ENCODE peak calls at places on chromosomes 3 and 15, in five cellular contexts. One of them, this sample, is unnamed.

GRCh38 chr3:188947401-188947982 is 224.3 kb upstream of the TPRG1 start:
- DNase-seq in stimulated activated CD8-positive, alpha-beta memory T cell treated with anti-CD3 and anti-CD28 coated beads, Interleukin-7, amount 100 ng/mL, for 1 hour: no peak
- DNase-seq in activated CD4-positive, alpha-beta T cell treated with anti-CD3 and anti-CD28 coated beads, Interleukin-2, amount 10 ng/mL, durations not matched to agents 7 days and 5 days: peak; percentile 19
- DNase-seq in NCI-H1092: peak; percentile 98
- DNase-seq in mucosa of gallbladder: peak; percentile 84
- DNase-seq in this sample: no peak

GRCh38 chr3:149815318-149815717 is 2.3 kb downstream of the RNF13 start:
- DNase-seq in stimulated activated CD8-positive, alpha-beta memory T cell treated with anti-CD3 and anti-CD28 coated beads, Interleukin-7, amount 100 ng/mL, for 1 hour: no peak
- DNase-seq in activated CD4-positive, alpha-beta T cell treated with anti-CD3 and anti-CD28 coated beads, Interleukin-2, amount 10 ng/mL, durations not matched to agents 7 days and 5 days: no peak
- DNase-seq in NCI-H1092: no peak
- DNase-seq in mucosa of gallbladder: no peak
- DNase-seq in this sample: no peak

GRCh38 chr3:18223591-18224338 is 201.4 kb downstream of the SATB1 start:
- DNase-seq in stimulated activated CD8-positive, alpha-beta memory T cell treated with anti-CD3 and anti-CD28 coated beads, Interleukin-7, amount 100 ng/mL, for 1 hour: no peak
- DNase-seq in activated CD4-positive, alpha-beta T cell treated with anti-CD3 and anti-CD28 coated beads, Interleukin-2, amount 10 ng/mL, durations not matched to agents 7 days and 5 days: no peak
- DNase-seq in NCI-H1092: no peak
- DNase-seq in mucosa of gallbladder: no peak
- DNase-seq in this sample: peak; percentile 88

GRCh38 chr3:169133178-169134161 is 530.0 kb downstream of the MECOM start:
- DNase-seq in stimulated activated CD8-positive, alpha-beta memory T cell treated with anti-CD3 and anti-CD28 coated beads, Interleukin-7, amount 100 ng/mL, for 1 hour: no peak
- DNase-seq in activated CD4-positive, alpha-beta T cell treated with anti-CD3 and anti-CD28 coated beads, Interleukin-2, amount 10 ng/mL, durations not matched to agents 7 days and 5 days: no peak
- DNase-seq in NCI-H1092: no peak
- DNase-seq in mucosa of gallbladder: no peak
- DNase-seq in this sample: no peak

GRCh38 chr15:60507596-60508424 is 28.9 kb upstream of the ICE2 start:
- DNase-seq in stimulated activated CD8-positive, alpha-beta memory T cell treated with anti-CD3 and anti-CD28 coated beads, Interleukin-7, amount 100 ng/mL, for 1 hour: no peak
- DNase-seq in activated CD4-positive, alpha-beta T cell treated with anti-CD3 and anti-CD28 coated beads, Interleukin-2, amount 10 ng/mL, durations not matched to agents 7 days and 5 days: peak; percentile 64
- DNase-seq in NCI-H1092: no peak
- DNase-seq in mucosa of gallbladder: peak; percentile 57
- DNase-seq in this sample: peak; percentile 80

GRCh38 chr15:59751552-59752413 is 62.7 kb upstream of the BNIP2 start:
- DNase-seq in stimulated activated CD8-positive, alpha-beta memory T cell treated with anti-CD3 and anti-CD28 coated beads, Interleukin-7, amount 100 ng/mL, for 1 hour: no peak
- DNase-seq in activated CD4-positive, alpha-beta T cell treated with anti-CD3 and anti-CD28 coated beads, Interleukin-2, amount 10 ng/mL, durations not matched to agents 7 days and 5 days: peak; percentile 26
- DNase-seq in NCI-H1092: no peak
- DNase-seq in mucosa of gallbladder: no peak
- DNase-seq in this sample: peak; percentile 64

GRCh38 chr15:58521293-58521991 is 89.7 kb downstream of the LIPC start:
- DNase-seq in stimulated activated CD8-positive, alpha-beta memory T cell treated with anti-CD3 and anti-CD28 coated beads, Interleukin-7, amount 100 ng/mL, for 1 hour: no peak
- DNase-seq in activated CD4-positive, alpha-beta T cell treated with anti-CD3 and anti-CD28 coated beads, Interleukin-2, amount 10 ng/mL, durations not matched to agents 7 days and 5 days: no peak
- DNase-seq in NCI-H1092: no peak
- DNase-seq in mucosa of gallbladder: peak; percentile 75
- DNase-seq in this sample: no peak

GRCh38 chr3:182294256-182294655 is 499.0 kb upstream of the ATP11B start:
- DNase-seq in stimulated activated CD8-positive, alpha-beta memory T cell treated with anti-CD3 and anti-CD28 coated beads, Interleukin-7, amount 100 ng/mL, for 1 hour: no peak
- DNase-seq in activated CD4-positive, alpha-beta T cell treated with anti-CD3 and anti-CD28 coated beads, Interleukin-2, amount 10 ng/mL, durations not matched to agents 7 days and 5 days: no peak
- DNase-seq in NCI-H1092: no peak
- DNase-seq in mucosa of gallbladder: no peak
- DNase-seq in this sample: no peak

GRCh38 chr3:139326131-139326530 is 17.7 kb upstream of the MRPS22 start:
- DNase-seq in stimulated activated CD8-positive, alpha-beta memory T cell treated with anti-CD3 and anti-CD28 coated beads, Interleukin-7, amount 100 ng/mL, for 1 hour: no peak
- DNase-seq in activated CD4-positive, alpha-beta T cell treated with anti-CD3 and anti-CD28 coated beads, Interleukin-2, amount 10 ng/mL, durations not matched to agents 7 days and 5 days: no peak
- DNase-seq in NCI-H1092: no peak
- DNase-seq in mucosa of gallbladder: no peak
- DNase-seq in this sample: no peak

GRCh38 chr15:66839511-66840112 is 137.6 kb downstream of the SMAD6 start:
- DNase-seq in stimulated activated CD8-positive, alpha-beta memory T cell treated with anti-CD3 and anti-CD28 coated beads, Interleukin-7, amount 100 ng/mL, for 1 hour: no peak
- DNase-seq in activated CD4-positive, alpha-beta T cell treated with anti-CD3 and anti-CD28 coated beads, Interleukin-2, amount 10 ng/mL, durations not matched to agents 7 days and 5 days: no peak
- DNase-seq in NCI-H1092: no peak
- DNase-seq in mucosa of gallbladder: no peak
- DNase-seq in this sample: no peak

GRCh38 chr15:101145362-101145761 is 106.5 kb downstream of the CHSY1 start:
- DNase-seq in stimulated activated CD8-positive, alpha-beta memory T cell treated with anti-CD3 and anti-CD28 coated beads, Interleukin-7, amount 100 ng/mL, for 1 hour: no peak
- DNase-seq in activated CD4-positive, alpha-beta T cell treated with anti-CD3 and anti-CD28 coated beads, Interleukin-2, amount 10 ng/mL, durations not matched to agents 7 days and 5 days: no peak
- DNase-seq in NCI-H1092: no peak
- DNase-seq in mucosa of gallbladder: no peak
- DNase-seq in this sample: peak; percentile 51

GRCh38 chr3:72661115-72661457 is 187.2 kb downstream of the SHQ1 start:
- DNase-seq in stimulated activated CD8-positive, alpha-beta memory T cell treated with anti-CD3 and anti-CD28 coated beads, Interleukin-7, amount 100 ng/mL, for 1 hour: no peak
- DNase-seq in activated CD4-positive, alpha-beta T cell treated with anti-CD3 and anti-CD28 coated beads, Interleukin-2, amount 10 ng/mL, durations not matched to agents 7 days and 5 days: no peak
- DNase-seq in NCI-H1092: peak; percentile 90
- DNase-seq in mucosa of gallbladder: peak; percentile 81
- DNase-seq in this sample: no peak

GRCh38 chr15:42385206-42385979 is 26.1 kb downstream of the CAPN3 start:
- DNase-seq in stimulated activated CD8-positive, alpha-beta memory T cell treated with anti-CD3 and anti-CD28 coated beads, Interleukin-7, amount 100 ng/mL, for 1 hour: no peak
- DNase-seq in activated CD4-positive, alpha-beta T cell treated with anti-CD3 and anti-CD28 coated beads, Interleukin-2, amount 10 ng/mL, durations not matched to agents 7 days and 5 days: peak; percentile 45
- DNase-seq in NCI-H1092: no peak
- DNase-seq in mucosa of gallbladder: no peak
- DNase-seq in this sample: peak; percentile 87

GRCh38 chr3:192188218-192188835 is 539.0 kb downstream of the FGF12 start:
- DNase-seq in stimulated activated CD8-positive, alpha-beta memory T cell treated with anti-CD3 and anti-CD28 coated beads, Interleukin-7, amount 100 ng/mL, for 1 hour: no peak
- DNase-seq in activated CD4-positive, alpha-beta T cell treated with anti-CD3 and anti-CD28 coated beads, Interleukin-2, amount 10 ng/mL, durations not matched to agents 7 days and 5 days: peak; percentile 49
- DNase-seq in NCI-H1092: no peak
- DNase-seq in mucosa of gallbladder: peak; percentile 40
- DNase-seq in this sample: peak; percentile 91

GRCh38 chr15:79167776-79168175 is 77.2 kb upstream of the RASGRF1 start:
- DNase-seq in stimulated activated CD8-positive, alpha-beta memory T cell treated with anti-CD3 and anti-CD28 coated beads, Interleukin-7, amount 100 ng/mL, for 1 hour: no peak
- DNase-seq in activated CD4-positive, alpha-beta T cell treated with anti-CD3 and anti-CD28 coated beads, Interleukin-2, amount 10 ng/mL, durations not matched to agents 7 days and 5 days: no peak
- DNase-seq in NCI-H1092: no peak
- DNase-seq in mucosa of gallbladder: no peak
- DNase-seq in this sample: peak; percentile 78

GRCh38 chr3:100875239-100875638 is 118.0 kb downstream of the ABI3BP start:
- DNase-seq in stimulated activated CD8-positive, alpha-beta memory T cell treated with anti-CD3 and anti-CD28 coated beads, Interleukin-7, amount 100 ng/mL, for 1 hour: no peak
- DNase-seq in activated CD4-positive, alpha-beta T cell treated with anti-CD3 and anti-CD28 coated beads, Interleukin-2, amount 10 ng/mL, durations not matched to agents 7 days and 5 days: no peak
- DNase-seq in NCI-H1092: peak; percentile 56
- DNase-seq in mucosa of gallbladder: peak; percentile 76
- DNase-seq in this sample: no peak

GRCh38 chr15:67843092-67843501 is 3.3 kb upstream of the RNU6-1 start:
- DNase-seq in stimulated activated CD8-positive, alpha-beta memory T cell treated with anti-CD3 and anti-CD28 coated beads, Interleukin-7, amount 100 ng/mL, for 1 hour: no peak
- DNase-seq in activated CD4-positive, alpha-beta T cell treated with anti-CD3 and anti-CD28 coated beads, Interleukin-2, amount 10 ng/mL, durations not matched to agents 7 days and 5 days: no peak
- DNase-seq in NCI-H1092: no peak
- DNase-seq in mucosa of gallbladder: no peak
- DNase-seq in this sample: no peak

GRCh38 chr3:58260261-58260731 is 22.7 kb downstream of the ABHD6 start:
- DNase-seq in stimulated activated CD8-positive, alpha-beta memory T cell treated with anti-CD3 and anti-CD28 coated beads, Interleukin-7, amount 100 ng/mL, for 1 hour: no peak
- DNase-seq in activated CD4-positive, alpha-beta T cell treated with anti-CD3 and anti-CD28 coated beads, Interleukin-2, amount 10 ng/mL, durations not matched to agents 7 days and 5 days: no peak
- DNase-seq in NCI-H1092: no peak
- DNase-seq in mucosa of gallbladder: no peak
- DNase-seq in this sample: no peak

GRCh38 chr15:98668566-98669308 is 20.4 kb downstream of the IGF1R start:
- DNase-seq in stimulated activated CD8-positive, alpha-beta memory T cell treated with anti-CD3 and anti-CD28 coated beads, Interleukin-7, amount 100 ng/mL, for 1 hour: no peak
- DNase-seq in activated CD4-positive, alpha-beta T cell treated with anti-CD3 and anti-CD28 coated beads, Interleukin-2, amount 10 ng/mL, durations not matched to agents 7 days and 5 days: peak; percentile 60
- DNase-seq in NCI-H1092: no peak
- DNase-seq in mucosa of gallbladder: no peak
- DNase-seq in this sample: no peak

GRCh38 chr15:59237854-59238252 is 31.2 kb downstream of the LDHAL6B start:
- DNase-seq in stimulated activated CD8-positive, alpha-beta memory T cell treated with anti-CD3 and anti-CD28 coated beads, Interleukin-7, amount 100 ng/mL, for 1 hour: no peak
- DNase-seq in activated CD4-positive, alpha-beta T cell treated with anti-CD3 and anti-CD28 coated beads, Interleukin-2, amount 10 ng/mL, durations not matched to agents 7 days and 5 days: no peak
- DNase-seq in NCI-H1092: no peak
- DNase-seq in mucosa of gallbladder: no peak
- DNase-seq in this sample: no peak

GRCh38 chr3:157472648-157473047 is 30.6 kb downstream of the VEPH1 start:
- DNase-seq in stimulated activated CD8-positive, alpha-beta memory T cell treated with anti-CD3 and anti-CD28 coated beads, Interleukin-7, amount 100 ng/mL, for 1 hour: no peak
- DNase-seq in activated CD4-positive, alpha-beta T cell treated with anti-CD3 and anti-CD28 coated beads, Interleukin-2, amount 10 ng/mL, durations not matched to agents 7 days and 5 days: no peak
- DNase-seq in NCI-H1092: no peak
- DNase-seq in mucosa of gallbladder: no peak
- DNase-seq in this sample: no peak

GRCh38 chr3:58657571-58658141 is 8.9 kb downstream of the FAM3D start:
- DNase-seq in stimulated activated CD8-positive, alpha-beta memory T cell treated with anti-CD3 and anti-CD28 coated beads, Interleukin-7, amount 100 ng/mL, for 1 hour: no peak
- DNase-seq in activated CD4-positive, alpha-beta T cell treated with anti-CD3 and anti-CD28 coated beads, Interleukin-2, amount 10 ng/mL, durations not matched to agents 7 days and 5 days: no peak
- DNase-seq in NCI-H1092: no peak
- DNase-seq in mucosa of gallbladder: peak; percentile 44
- DNase-seq in this sample: no peak

GRCh38 chr3:48407542-48408099 is 22.3 kb downstream of the PLXNB1 start:
- DNase-seq in stimulated activated CD8-positive, alpha-beta memory T cell treated with anti-CD3 and anti-CD28 coated beads, Interleukin-7, amount 100 ng/mL, for 1 hour: no peak
- DNase-seq in activated CD4-positive, alpha-beta T cell treated with anti-CD3 and anti-CD28 coated beads, Interleukin-2, amount 10 ng/mL, durations not matched to agents 7 days and 5 days: no peak
- DNase-seq in NCI-H1092: no peak
- DNase-seq in mucosa of gallbladder: peak; percentile 9
- DNase-seq in this sample: no peak

GRCh38 chr3:122754867-122755835 is 38.5 kb downstream of the HSPBAP1 start:
- DNase-seq in stimulated activated CD8-positive, alpha-beta memory T cell treated with anti-CD3 and anti-CD28 coated beads, Interleukin-7, amount 100 ng/mL, for 1 hour: no peak
- DNase-seq in activated CD4-positive, alpha-beta T cell treated with anti-CD3 and anti-CD28 coated beads, Interleukin-2, amount 10 ng/mL, durations not matched to agents 7 days and 5 days: peak; percentile 42
- DNase-seq in NCI-H1092: no peak
- DNase-seq in mucosa of gallbladder: no peak
- DNase-seq in this sample: peak; percentile 83

GRCh38 chr3:182740710-182741109 is 52.6 kb upstream of the ATP11B start:
- DNase-seq in stimulated activated CD8-positive, alpha-beta memory T cell treated with anti-CD3 and anti-CD28 coated beads, Interleukin-7, amount 100 ng/mL, for 1 hour: no peak
- DNase-seq in activated CD4-positive, alpha-beta T cell treated with anti-CD3 and anti-CD28 coated beads, Interleukin-2, amount 10 ng/mL, durations not matched to agents 7 days and 5 days: no peak
- DNase-seq in NCI-H1092: no peak
- DNase-seq in mucosa of gallbladder: peak; percentile 45
- DNase-seq in this sample: no peak

GRCh38 chr3:183733553-183733952 is 36.0 kb downstream of the YEATS2 start:
- DNase-seq in stimulated activated CD8-positive, alpha-beta memory T cell treated with anti-CD3 and anti-CD28 coated beads, Interleukin-7, amount 100 ng/mL, for 1 hour: no peak
- DNase-seq in activated CD4-positive, alpha-beta T cell treated with anti-CD3 and anti-CD28 coated beads, Interleukin-2, amount 10 ng/mL, durations not matched to agents 7 days and 5 days: no peak
- DNase-seq in NCI-H1092: no peak
- DNase-seq in mucosa of gallbladder: no peak
- DNase-seq in this sample: no peak

GRCh38 chr15:99123706-99124451 is 19.0 kb downstream of the SYNM start:
- DNase-seq in stimulated activated CD8-positive, alpha-beta memory T cell treated with anti-CD3 and anti-CD28 coated beads, Interleukin-7, amount 100 ng/mL, for 1 hour: no peak
- DNase-seq in activated CD4-positive, alpha-beta T cell treated with anti-CD3 and anti-CD28 coated beads, Interleukin-2, amount 10 ng/mL, durations not matched to agents 7 days and 5 days: no peak
- DNase-seq in NCI-H1092: peak; percentile 8
- DNase-seq in mucosa of gallbladder: peak; percentile 81
- DNase-seq in this sample: no peak